ENCODE peak calls at places on chromosomes 12 and 14, in six cellular contexts. X is astrocyte, U is psoas muscle, A is adrenal gland, W is GM06990, S is esophagus squamous epithelium. N is an unnamed sample.
A peak's percentile ranks its signal among the peaks of the same experiment; 100 is the strongest.

GRCh38 chr12:42695490-42695995 is 106.0 kb upstream of the PRICKLE1 start:
- DNase-seq in X (no peak), U (no peak), A (no peak), W (no peak), S (no peak), N (no peak)

GRCh38 chr12:27343255-27344000 is 10.8 kb downstream of the BMAL2 start:
- DNase-seq in X (peak; percentile 97), U (no peak), A (no peak), W (no peak), S (no peak), N (peak; percentile 89)

GRCh38 chr14:85702191-85702590 is 172.2 kb downstream of the FLRT2 start:
- DNase-seq in X (no peak), U (no peak), A (no peak), W (no peak), S (no peak), N (no peak)

GRCh38 chr12:14607561-14607960 is 39.9 kb upstream of the PLBD1 start:
- DNase-seq in X (no peak), U (no peak), A (no peak), W (no peak), S (no peak), N (no peak)

GRCh38 chr14:76882646-76883045 is 56.4 kb downstream of the LRRC74A start:
- DNase-seq in X (no peak), U (peak; percentile 63), A (no peak), W (no peak), S (no peak), N (no peak)

GRCh38 chr14:80310950-80311349 is 99.6 kb upstream of the DIO2 start:
- DNase-seq in X (no peak), U (no peak), A (no peak), W (no peak), S (no peak), N (no peak)

GRCh38 chr12:100899301-100899700 is 104.7 kb downstream of the ANO4 start:
- DNase-seq in X (no peak), U (no peak), A (no peak), W (no peak), S (no peak), N (no peak)

GRCh38 chr14:65769151-65769550 is 356.6 kb downstream of the FUT8 start:
- DNase-seq in X (peak; percentile 6), U (no peak), A (no peak), W (no peak), S (no peak), N (no peak)

GRCh38 chr14:68167019-68167716 is 347.6 kb downstream of the RAD51B start:
- DNase-seq in X (no peak), U (no peak), A (no peak), W (no peak), S (no peak), N (no peak)

GRCh38 chr12:102005256-102005655 is 56.5 kb downstream of the WASHC3 start:
- DNase-seq in X (no peak), U (no peak), A (no peak), W (no peak), S (no peak), N (no peak)

GRCh38 chr12:25937096-25937495 is 21.4 kb upstream of the RASSF8 start:
- DNase-seq in X (no peak), U (no peak), A (no peak), W (no peak), S (no peak), N (no peak)

DNA sequence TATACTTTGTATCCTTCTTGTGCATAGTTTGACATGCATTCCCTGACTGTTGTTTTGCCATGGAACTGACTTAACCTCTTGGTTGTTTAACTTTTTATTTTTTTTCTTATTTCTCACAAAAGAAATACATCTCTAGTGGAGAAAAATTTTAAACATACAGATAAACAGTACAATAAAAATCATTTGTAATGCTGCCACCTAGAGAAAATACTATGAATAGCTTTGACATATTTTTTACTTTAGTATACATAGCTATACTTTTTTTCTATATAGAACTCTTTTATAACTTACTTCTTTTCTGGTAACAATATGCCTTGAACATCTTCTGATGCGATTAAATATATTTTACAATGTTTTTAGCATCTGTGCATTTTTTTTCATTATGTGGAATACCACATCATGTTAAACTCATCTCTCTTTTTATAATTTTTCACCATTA is 184.5 kb downstream of the AKAP6 start:
- DNase-seq in X (no peak), U (no peak), A (no peak), W (no peak), S (no peak), N (no peak)
- TF ChIP-seq CTCF in X (peak; percentile 29), U (peak; percentile 54), A (peak; percentile 44), W (no peak), S (no peak), N (peak; percentile 14)

GRCh38 chr12:106138279-106138645 is 492 bp downstream of the NUAK1 start:
- DNase-seq in X (no peak), U (no peak), A (no peak), W (no peak), S (no peak), N (no peak)
- H3K27me3 ChIP-seq in X (no peaks in the 10 kb centered on the region), U (no peaks in the 10 kb centered on the region), A (no peaks in the 10 kb centered on the region), W (no peaks in the 10 kb centered on the region), S (no peaks in the 10 kb centered on the region), N (no peaks in the 10 kb centered on the region)

DNA sequence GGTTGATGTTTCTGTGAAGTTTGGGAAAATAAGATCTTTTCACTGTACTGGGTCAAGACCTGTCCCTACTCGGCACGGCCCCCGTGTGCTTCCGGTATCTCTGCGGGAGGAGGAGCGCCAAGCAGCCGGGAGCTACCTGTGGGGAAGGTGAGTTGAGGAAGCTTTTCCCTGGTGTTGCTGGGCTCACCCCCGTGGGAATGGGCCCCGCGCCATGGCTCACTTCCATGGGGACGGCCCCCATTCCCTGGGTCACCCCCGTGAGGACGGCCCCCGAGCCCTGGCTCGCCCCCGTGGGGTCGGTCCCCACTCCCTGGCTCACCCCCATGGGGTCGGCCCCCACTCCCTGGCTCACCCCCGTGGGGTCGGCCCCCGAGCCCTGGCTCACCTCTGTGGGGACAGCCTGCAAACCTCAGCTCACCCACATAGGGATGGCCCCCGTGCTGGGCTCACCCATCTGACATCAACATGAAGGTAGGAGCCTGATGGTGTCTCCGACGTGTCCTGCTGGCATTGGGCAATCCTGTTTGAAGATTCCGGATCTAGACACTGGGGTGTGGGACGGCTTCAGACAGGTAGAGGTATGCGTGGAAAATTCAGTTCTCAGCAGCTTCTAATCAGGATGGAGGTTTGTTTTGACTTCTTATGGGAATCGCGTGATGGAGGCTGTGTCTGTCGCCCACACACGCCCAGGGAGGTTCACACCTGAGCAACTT is 9.1 kb downstream of the LRCOL1 start:
- DNase-seq in X (no peak), U (peak; percentile 14), A (no peak), W (no peak), S (no peak), N (no peak)
- H3K4me3 ChIP-seq in X (no peak overlapping the region), U (peak overlapping the region; percentile 59), A (no peak overlapping the region), W (no peak overlapping the region), S (peak overlapping the region; percentile 56), N (no peak overlapping the region)

GRCh38 chr12:129830796-129831195 is 73.0 kb downstream of the TMEM132D start:
- DNase-seq in X (no peak), U (no peak), A (no peak), W (no peak), S (no peak), N (no peak)

GRCh38 chr12:129827985-129828384 is 75.8 kb downstream of the TMEM132D start:
- DNase-seq in X (peak; percentile 42), U (no peak), A (no peak), W (no peak), S (no peak), N (no peak)

GRCh38 chr12:129826273-129826672 is 77.6 kb downstream of the TMEM132D start:
- DNase-seq in X (no peak), U (no peak), A (no peak), W (no peak), S (no peak), N (no peak)

GRCh38 chr12:129825316-129825715 is 78.5 kb downstream of the TMEM132D start:
- DNase-seq in X (no peak), U (no peak), A (no peak), W (no peak), S (no peak), N (no peak)

GRCh38 chr12:129827102-129827873 is 76.5 kb downstream of the TMEM132D start:
- DNase-seq in X (no peak), U (no peak), A (no peak), W (no peak), S (no peak), N (no peak)
- TF ChIP-seq CTCF in X (no peak), U (no peak), A (no peak), W (no peak), S (no peak), N (no peak)

DNA sequence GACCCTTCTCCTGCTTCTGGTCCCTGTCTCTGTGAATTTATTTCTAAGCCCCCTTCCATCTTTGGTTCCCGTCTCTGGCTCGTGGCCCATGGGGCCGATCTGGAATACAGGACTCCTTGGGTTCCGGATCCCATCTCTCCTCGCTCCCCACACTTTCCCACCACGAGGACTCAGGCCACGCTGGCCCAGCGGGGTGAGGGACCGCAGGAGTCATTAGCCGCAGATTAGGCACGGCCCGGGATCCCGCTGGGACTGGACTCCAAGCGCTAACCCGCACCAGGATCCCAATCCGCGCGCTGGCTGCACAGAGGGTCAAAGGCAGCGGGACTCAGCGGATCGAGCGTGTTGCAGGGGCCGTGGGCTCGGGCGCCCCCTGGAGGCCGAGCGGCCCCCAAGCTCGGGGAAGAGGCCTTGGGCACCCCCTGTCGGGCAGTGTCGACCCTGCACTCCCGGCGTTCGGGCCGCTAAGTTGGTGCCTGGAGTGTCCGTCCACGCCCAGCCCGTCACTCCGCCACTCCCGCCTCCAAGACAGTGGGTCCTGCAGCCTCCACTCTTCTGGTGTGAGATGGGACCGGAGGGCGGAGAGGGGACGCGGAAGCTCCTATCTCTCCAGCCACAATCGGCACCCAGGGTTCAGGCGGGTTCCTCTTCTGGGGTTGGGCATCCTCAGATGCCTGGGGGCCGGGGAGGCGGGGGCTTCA is 9.5 kb downstream of the SHMT2 start:
- DNase-seq in X (peak; percentile 38), U (peak; percentile 95), A (peak; percentile 93), W (peak; percentile 91), S (no peak), N (peak; percentile 25)
- H3K27me3 ChIP-seq in X (peaks cover 32% of the 10 kb centered on the region), U (peaks cover 23% of the 10 kb centered on the region), A (peaks cover 43% of the 10 kb centered on the region), W (peaks cover 7% of the 10 kb centered on the region), S (peaks cover 36% of the 10 kb centered on the region), N (peaks cover 87% of the 10 kb centered on the region)

DNA sequence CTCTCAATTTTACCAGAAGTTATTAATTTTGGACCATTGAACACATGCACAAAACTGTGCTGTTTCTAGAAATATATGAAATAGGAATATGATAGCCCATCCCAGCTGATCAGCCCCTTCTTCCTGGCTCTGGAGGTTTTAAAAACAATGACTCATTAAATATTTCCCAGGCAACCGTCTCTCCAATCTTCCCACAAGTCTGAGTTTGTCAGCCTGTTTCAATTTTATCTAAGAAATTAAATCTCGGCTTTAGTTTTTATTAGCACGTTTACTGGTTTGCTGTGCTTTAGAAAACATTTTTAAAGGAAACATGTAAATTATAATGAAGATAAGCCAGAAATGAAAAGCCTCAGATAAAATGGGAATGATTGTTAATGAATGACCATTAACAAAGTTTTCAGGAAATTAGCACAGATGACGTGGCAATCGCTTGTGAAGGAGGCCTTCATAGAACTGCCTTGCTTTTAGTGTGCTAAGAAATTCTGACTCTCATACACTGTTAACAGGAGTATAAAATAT is 89.3 kb upstream of the RAP1B start:
- DNase-seq in X (peak; percentile 81), U (no peak), A (no peak), W (no peak), S (no peak), N (peak; percentile 55)
- H3K4me3 ChIP-seq in X (peak overlapping the region; percentile 21), U (no peak overlapping the region), A (no peak overlapping the region), W (no peak overlapping the region), S (no peak overlapping the region), N (no peak overlapping the region)

DNA sequence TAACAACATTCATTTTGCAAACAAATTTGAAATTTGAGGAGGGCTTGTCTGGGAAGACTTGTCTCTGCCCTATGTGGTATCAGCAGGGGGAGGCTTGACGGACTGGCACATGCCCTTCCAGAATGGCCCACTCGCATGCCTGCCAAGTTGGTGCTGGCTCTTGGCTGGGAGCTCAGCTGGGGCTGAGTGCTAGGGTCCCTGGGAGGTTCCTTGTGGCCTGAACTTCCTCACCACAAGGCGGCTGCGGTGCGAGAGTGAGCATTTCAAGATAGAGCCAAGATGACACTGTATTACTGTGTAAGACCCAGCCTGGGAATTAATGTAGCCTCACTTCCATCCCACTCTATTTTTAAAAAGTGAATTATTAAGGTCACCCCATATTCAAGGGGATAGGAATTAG is 271.6 kb upstream of the PLEKHG7 start:
- DNase-seq in X (no peak), U (no peak), A (no peak), W (no peak), S (no peak), N (no peak)
- TF ChIP-seq CTCF in X (no peak), U (no peak), A (no peak), W (peak; percentile 18), S (no peak), N (no peak)

N was measured in kidney epithelial cell.